ENCODE peak calls at places on chromosome 15, in eight cellular contexts. Y is uterus, C is HepG2, W is cardiac muscle cell, U is mucosa of descending colon, Q is pancreas, G is heart left ventricle, I is tibial artery. E is an unnamed sample.

GRCh38 chr15:84904409-84904808 is 19.9 kb downstream of the SLC28A1 start:
- DNase-seq in C (no peak), I (peak; percentile 66), Q (no peak), W (no peak), Y (no peak), U (no peak), G (no peak), E (no peak)

GRCh38 chr15:66007663-66008262 is 138.5 kb downstream of the RAB11A start:
- DNase-seq in U (no peak), Y (no peak), C (no peak), W (no peak), Q (no peak), G (no peak), I (no peak), E (no peak)

GRCh38 chr15:35753486-35753885 is 207.5 kb upstream of the DPH6 start:
- DNase-seq in G (no peak), I (no peak), C (no peak), W (peak; percentile 21), Y (no peak), Q (no peak), U (no peak), E (no peak)

GRCh38 chr15:62736756-62737155 is 305.8 kb upstream of the TPM1 start:
- DNase-seq in Q (no peak), I (no peak), C (no peak), G (no peak), W (no peak), Y (no peak), U (no peak), E (no peak)

GRCh38 chr15:68258684-68259083 is 18.9 kb upstream of the FEM1B start:
- DNase-seq in Q (no peak), I (peak; percentile 72), U (no peak), C (no peak), Y (peak; percentile 73), W (no peak), G (no peak), E (peak; percentile 37)

GRCh38 chr15:74847462-74847861 is 4.5 kb upstream of the ULK3 start:
- DNase-seq in G (no peak), Y (no peak), C (no peak), U (no peak), Q (no peak), W (no peak), I (no peak), E (no peak)

GRCh38 chr15:39118510-39118909 is 462.4 kb upstream of the THBS1 start:
- DNase-seq in G (no peak), U (no peak), I (no peak), C (no peak), W (no peak), Y (no peak), Q (no peak), E (no peak)

GRCh38 chr15:56978898-56979662 is 60.6 kb downstream of the TCF12 start:
- DNase-seq in W (no peak), Y (no peak), I (no peak), C (no peak), G (no peak), U (no peak), Q (no peak), E (no peak)

GRCh38 chr15:63719281-63719680 is 114.5 kb downstream of the HERC1 start:
- DNase-seq in W (no peak), C (no peak), I (no peak), Q (peak; percentile 53), U (no peak), G (no peak), Y (no peak), E (no peak)

GRCh38 chr15:66389859-66390382 is 3.2 kb downstream of the MAP2K1 start:
- DNase-seq in Q (no peak), U (no peak), G (no peak), Y (no peak), C (no peak), W (no peak), I (no peak), E (no peak)

GRCh38 chr15:98760112-98760826 is 111.9 kb downstream of the IGF1R start:
- DNase-seq in Q (no peak), I (peak; percentile 77), W (no peak), U (no peak), C (no peak), Y (no peak), G (no peak), E (no peak)

GRCh38 chr15:98850991-98851776 is 156.4 kb downstream of the PGPEP1L start:
- DNase-seq in U (peak; percentile 83), C (peak; percentile 61), Q (peak; percentile 65), Y (peak; percentile 78), G (peak; percentile 83), W (peak; percentile 82), I (peak; percentile 89), E (peak; percentile 70)

GRCh38 chr15:27869697-27870281 is 229.3 kb downstream of the OCA2 start:
- DNase-seq in W (no peak), I (no peak), Q (no peak), C (no peak), U (no peak), Y (no peak), G (no peak), E (no peak)

GRCh38 chr15:48800811-48801460 is 9.9 kb downstream of the CEP152 start:
- DNase-seq in G (no peak), C (peak; percentile 26), W (no peak), Y (no peak), Q (no peak), I (no peak), U (no peak), E (no peak)

GRCh38 chr15:91478717-91479191 is 374.8 kb upstream of the SLCO3A1 start:
- DNase-seq in W (no peak), C (no peak), U (no peak), I (no peak), G (no peak), Q (no peak), Y (no peak), E (no peak)

GRCh38 chr15:79007066-79007465 is 62.2 kb upstream of the CTSH start:
- DNase-seq in C (peak; percentile 75), Y (no peak), W (peak; percentile 82), U (no peak), Q (peak; percentile 58), I (no peak), G (peak; percentile 63), E (no peak)

GRCh38 chr15:83673385-83673784 is 19.5 kb downstream of the ADAMTSL3 start:
- DNase-seq in I (no peak), C (no peak), Q (no peak), Y (no peak), W (no peak), G (no peak), U (no peak), E (no peak)

GRCh38 chr15:56496635-56497034 is 31.7 kb upstream of the MNS1 start:
- DNase-seq in I (no peak), Y (peak; percentile 22), C (peak; percentile 60), Q (no peak), W (peak; percentile 66), U (no peak), G (no peak), E (no peak)

GRCh38 chr15:25435474-25436243 is 3.2 kb downstream of the UBE3A start:
- DNase-seq in I (no peak), Y (no peak), W (no peak), G (no peak), C (no peak), Q (no peak), U (no peak), E (no peak)

GRCh38 chr15:55356985-55357585 is 38.1 kb downstream of the PIGB start:
- DNase-seq in C (no peak), Y (no peak), I (no peak), W (no peak), G (no peak), Q (no peak), U (no peak), E (no peak)

GRCh38 chr15:22942877-22943276 is 37.3 kb downstream of the CYFIP1 start:
- DNase-seq in C (no peak), G (peak; percentile 28), I (no peak), Y (no peak), U (no peak), W (no peak), Q (no peak), E (no peak)
- H3K36me3 ChIP-seq in C (peaks cover 52% of the 10 kb centered on the region), G (peaks cover 87% of the 10 kb centered on the region), I (peaks cover 36% of the 10 kb centered on the region), Y (no peaks in the 10 kb centered on the region), U (peaks cover 8% of the 10 kb centered on the region), W (peaks cover 19% of the 10 kb centered on the region), Q (peaks cover 14% of the 10 kb centered on the region), E (no peaks in the 10 kb centered on the region)

DNA sequence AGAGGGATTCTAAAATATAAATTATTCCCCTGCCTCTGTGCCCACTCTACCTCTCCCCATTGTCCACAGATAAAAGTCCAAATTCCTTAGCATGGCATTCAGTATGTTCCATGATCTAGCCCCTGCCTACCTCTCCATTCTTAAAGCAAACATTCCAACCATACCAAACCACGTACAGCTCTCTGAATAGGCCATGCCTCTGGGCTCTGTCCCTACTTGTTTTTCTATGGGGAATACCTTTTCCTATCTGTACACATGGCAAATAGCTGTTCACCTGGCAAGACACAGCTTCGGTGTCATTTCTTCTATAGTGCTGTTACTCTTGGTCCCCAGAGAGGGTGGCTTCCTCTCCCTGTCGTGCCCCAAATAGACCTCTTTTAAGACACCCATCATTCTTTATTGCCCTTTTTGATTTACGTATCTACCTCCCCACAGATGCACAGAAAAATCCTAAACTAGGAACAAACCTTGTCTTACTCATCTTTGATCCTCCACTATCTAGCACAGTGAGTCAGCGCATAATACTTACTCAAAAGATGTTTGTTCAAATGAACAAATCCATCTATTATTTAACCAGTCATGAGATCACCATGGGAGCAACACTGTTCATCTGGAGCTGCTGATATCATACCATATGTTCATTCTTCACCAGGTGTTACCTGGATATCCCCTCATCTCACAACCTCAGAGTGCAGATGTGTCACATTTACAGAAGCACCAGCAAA is 329.8 kb downstream of the THSD4 start:
- DNase-seq in I (no peak), G (no peak), Y (no peak), U (no peak), Q (no peak), C (peak; percentile 86), W (peak; percentile 29), E (no peak)
- H3K4me1 ChIP-seq in I (peaks cover 22% of the 10 kb centered on the region), G (peaks cover 5% of the 10 kb centered on the region), Y (no peaks in the 10 kb centered on the region), U (peaks cover 8% of the 10 kb centered on the region), Q (no peaks in the 10 kb centered on the region), C (peaks cover 49% of the 10 kb centered on the region), W (peaks cover 6% of the 10 kb centered on the region), E (no peaks in the 10 kb centered on the region)

GRCh38 chr15:100189319-100189718 is 152.5 kb downstream of the ADAMTS17 start:
- DNase-seq in U (no peak), I (no peak), C (no peak), W (no peak), Q (no peak), Y (no peak), G (no peak), E (no peak)
- H3K36me3 ChIP-seq in U (no peaks in the 10 kb centered on the region), I (no peaks in the 10 kb centered on the region), C (no peaks in the 10 kb centered on the region), W (no peaks in the 10 kb centered on the region), Q (no peaks in the 10 kb centered on the region), Y (no peaks in the 10 kb centered on the region), G (no peaks in the 10 kb centered on the region), E (no peaks in the 10 kb centered on the region)

DNA sequence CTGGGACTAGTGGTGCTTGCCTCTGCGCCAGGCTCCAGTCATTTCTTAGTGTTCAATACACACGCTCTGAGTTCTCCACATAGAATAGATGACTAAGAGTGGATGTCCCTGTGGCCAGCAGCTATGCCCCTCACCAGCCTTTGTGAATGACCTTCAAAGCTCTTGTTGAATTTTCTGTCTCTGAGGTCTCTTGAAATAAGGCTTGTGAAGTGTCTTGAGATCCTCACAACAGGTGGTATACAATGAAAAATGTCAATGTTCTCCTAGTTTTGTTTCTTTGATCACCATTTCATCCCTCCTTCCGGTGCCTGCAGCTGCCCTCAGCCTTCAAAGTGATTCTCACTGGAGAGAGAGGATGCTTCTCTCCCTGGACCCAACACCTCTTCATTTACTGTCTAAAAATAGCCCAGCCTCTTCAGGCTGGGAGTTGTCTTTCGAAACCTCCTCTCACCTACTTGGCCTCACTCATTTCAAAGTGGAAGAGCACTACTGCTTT is 5.4 kb downstream of the MAPKBP1 start:
- DNase-seq in G (no peak), W (peak; percentile 51), Y (no peak), C (no peak), I (no peak), U (no peak), Q (no peak), E (no peak)
- H3K4me1 ChIP-seq in G (peaks cover 22% of the 10 kb centered on the region), W (peaks cover 70% of the 10 kb centered on the region), Y (no peaks in the 10 kb centered on the region), C (peaks cover 84% of the 10 kb centered on the region), I (peaks cover 50% of the 10 kb centered on the region), U (peaks cover 13% of the 10 kb centered on the region), Q (no peaks in the 10 kb centered on the region), E (peaks cover 22% of the 10 kb centered on the region)